ENCODE peak calls at places on chromosome 1, in six cellular contexts. One of them, this sample, is unnamed.

GRCh38 chr1:186456731-186457255 is 4.1 kb downstream of the PDC start:
- DNase-seq in body of pancreas: no peak
- DNase-seq in NCI-H748 treated with DMSO at 0.1 percent for 48 hours: no peak
- DNase-seq in IMR-90: no peak
- DNase-seq in endothelial cell: no peak
- DNase-seq in astrocyte of the hippocampus: no peak
- DNase-seq in this sample: no peak

GRCh38 chr1:17258116-17258757 is 9.3 kb downstream of the PADI3 start:
- DNase-seq in body of pancreas: no peak
- DNase-seq in NCI-H748 treated with DMSO at 0.1 percent for 48 hours: no peak
- DNase-seq in IMR-90: peak; percentile 13
- DNase-seq in endothelial cell: no peak
- DNase-seq in astrocyte of the hippocampus: no peak
- DNase-seq in this sample: no peak

GRCh38 chr1:145720556-145720877 is 1.2 kb downstream of the CD160 start:
- DNase-seq in body of pancreas: no peak
- DNase-seq in NCI-H748 treated with DMSO at 0.1 percent for 48 hours: no peak
- DNase-seq in IMR-90: peak; percentile 91
- DNase-seq in endothelial cell: no peak
- DNase-seq in astrocyte of the hippocampus: peak; percentile 86
- DNase-seq in this sample: no peak

GRCh38 chr1:31259746-31260145 is 20.1 kb upstream of the NKAIN1 start:
- DNase-seq in body of pancreas: no peak
- DNase-seq in NCI-H748 treated with DMSO at 0.1 percent for 48 hours: no peak
- DNase-seq in IMR-90: no peak
- DNase-seq in endothelial cell: no peak
- DNase-seq in astrocyte of the hippocampus: no peak
- DNase-seq in this sample: no peak

GRCh38 chr1:165452336-165453130 is 7.6 kb upstream of the RXRG start:
- DNase-seq in body of pancreas: no peak
- DNase-seq in NCI-H748 treated with DMSO at 0.1 percent for 48 hours: peak; percentile 79
- DNase-seq in IMR-90: no peak
- DNase-seq in endothelial cell: no peak
- DNase-seq in astrocyte of the hippocampus: no peak
- DNase-seq in this sample: no peak

GRCh38 chr1:44611419-44611818 is 62.9 kb downstream of the TMEM53 start:
- DNase-seq in body of pancreas: no peak
- DNase-seq in NCI-H748 treated with DMSO at 0.1 percent for 48 hours: no peak
- DNase-seq in IMR-90: no peak
- DNase-seq in endothelial cell: no peak
- DNase-seq in astrocyte of the hippocampus: no peak
- DNase-seq in this sample: no peak

GRCh38 chr1:11417162-11417561 is 61.8 kb upstream of the DISP3 start:
- DNase-seq in body of pancreas: no peak
- DNase-seq in NCI-H748 treated with DMSO at 0.1 percent for 48 hours: no peak
- DNase-seq in IMR-90: no peak
- DNase-seq in endothelial cell: no peak
- DNase-seq in astrocyte of the hippocampus: no peak
- DNase-seq in this sample: no peak

GRCh38 chr1:112767646-112768045 is 52.5 kb upstream of the PPM1J start:
- DNase-seq in body of pancreas: no peak
- DNase-seq in NCI-H748 treated with DMSO at 0.1 percent for 48 hours: no peak
- DNase-seq in IMR-90: no peak
- DNase-seq in endothelial cell: no peak
- DNase-seq in astrocyte of the hippocampus: no peak
- DNase-seq in this sample: no peak

GRCh38 chr1:31593770-31594632 is 17.7 kb downstream of the TINAGL1 start:
- DNase-seq in body of pancreas: peak; percentile 87
- DNase-seq in NCI-H748 treated with DMSO at 0.1 percent for 48 hours: peak; percentile 24
- DNase-seq in IMR-90: peak; percentile 56
- DNase-seq in endothelial cell: peak; percentile 89
- DNase-seq in astrocyte of the hippocampus: peak; percentile 80
- DNase-seq in this sample: no peak

GRCh38 chr1:171740987-171741871 is 636 bp downstream of the VAMP4 start:
- DNase-seq in body of pancreas: peak; percentile 36
- DNase-seq in NCI-H748 treated with DMSO at 0.1 percent for 48 hours: peak; percentile 26
- DNase-seq in IMR-90: peak; percentile 25
- DNase-seq in endothelial cell: peak; percentile 9
- DNase-seq in astrocyte of the hippocampus: peak; percentile 54
- DNase-seq in this sample: no peak

GRCh38 chr1:113429461-113430153 is 39.3 kb downstream of the MAGI3 start:
- DNase-seq in body of pancreas: no peak
- DNase-seq in NCI-H748 treated with DMSO at 0.1 percent for 48 hours: no peak
- DNase-seq in IMR-90: peak; percentile 10
- DNase-seq in endothelial cell: no peak
- DNase-seq in astrocyte of the hippocampus: peak; percentile 21
- DNase-seq in this sample: no peak

GRCh38 chr1:111733996-111734369 is 5.2 kb downstream of the INKA2 start:
- DNase-seq in body of pancreas: no peak
- DNase-seq in NCI-H748 treated with DMSO at 0.1 percent for 48 hours: no peak
- DNase-seq in IMR-90: no peak
- DNase-seq in endothelial cell: no peak
- DNase-seq in astrocyte of the hippocampus: no peak
- DNase-seq in this sample: no peak

GRCh38 chr1:74505133-74505532 is 7.3 kb downstream of the LRRC53 start:
- DNase-seq in body of pancreas: no peak
- DNase-seq in NCI-H748 treated with DMSO at 0.1 percent for 48 hours: peak; percentile 97
- DNase-seq in IMR-90: no peak
- DNase-seq in endothelial cell: no peak
- DNase-seq in astrocyte of the hippocampus: peak; percentile 71
- DNase-seq in this sample: no peak

GRCh38 chr1:75765697-75766355 is 20.2 kb upstream of the RABGGTB start:
- DNase-seq in body of pancreas: no peak
- DNase-seq in NCI-H748 treated with DMSO at 0.1 percent for 48 hours: no peak
- DNase-seq in IMR-90: peak; percentile 89
- DNase-seq in endothelial cell: no peak
- DNase-seq in astrocyte of the hippocampus: peak; percentile 66
- DNase-seq in this sample: peak; percentile 55

GRCh38 chr1:26363549-26364448 is 8.8 kb downstream of the ZNF683 start:
- DNase-seq in body of pancreas: peak; percentile 83
- DNase-seq in NCI-H748 treated with DMSO at 0.1 percent for 48 hours: peak; percentile 36
- DNase-seq in IMR-90: peak; percentile 64
- DNase-seq in endothelial cell: peak; percentile 92
- DNase-seq in astrocyte of the hippocampus: peak; percentile 87
- DNase-seq in this sample: peak; percentile 53

GRCh38 chr1:245840971-245841370 is 666.1 kb downstream of the SMYD3 start:
- DNase-seq in body of pancreas: no peak
- DNase-seq in NCI-H748 treated with DMSO at 0.1 percent for 48 hours: no peak
- DNase-seq in IMR-90: no peak
- DNase-seq in endothelial cell: no peak
- DNase-seq in astrocyte of the hippocampus: no peak
- DNase-seq in this sample: no peak

GRCh38 chr1:9143250-9143649 is 14.3 kb upstream of the GPR157 start:
- DNase-seq in body of pancreas: no peak
- DNase-seq in NCI-H748 treated with DMSO at 0.1 percent for 48 hours: no peak
- DNase-seq in IMR-90: peak; percentile 57
- DNase-seq in endothelial cell: no peak
- DNase-seq in astrocyte of the hippocampus: peak; percentile 55
- DNase-seq in this sample: peak; percentile 68

GRCh38 chr1:190479028-190479427 is 1.4 kb upstream of the BRINP3 start:
- DNase-seq in body of pancreas: no peak
- DNase-seq in NCI-H748 treated with DMSO at 0.1 percent for 48 hours: peak; percentile 29
- DNase-seq in IMR-90: peak; percentile 5
- DNase-seq in endothelial cell: no peak
- DNase-seq in astrocyte of the hippocampus: peak; percentile 29
- DNase-seq in this sample: no peak